ENCODE peak calls at places on chromosomes 11 and 22, in nine cellular contexts. K is SW480; U is activated naive CD4-positive, alpha-beta T cell treated with Interleukin-2 at 50 U/mL for 16 hours; Q is dorsolateral prefrontal cortex; G is WTC11; D is caudate nucleus; J is activated B cell treated with CpG ODN at 0.5 μM for 24 hours; N is ACHN; A is NCI-H2081. C is an unnamed sample.

GRCh38 chr11:36454551-36454950 is 55.5 kb downstream of the TRAF6 start:
- DNase-seq in K (no peak), U (no peak), Q (no peak), G (no peak), D (no peak), J (no peak), N (no peak), A (no peak), C (no peak)

GRCh38 chr11:3954448-3955298 is 99.2 kb downstream of the STIM1 start:
- DNase-seq in K (no peak), U (no peak), Q (no peak), G (no peak), D (no peak), J (no peak), N (no peak), A (no peak), C (no peak)

GRCh38 chr22:22735695-22736611 is 91.5 kb downstream of the GGTLC2 start:
- DNase-seq in K (no peak), U (no peak), Q (no peak), G (no peak), D (no peak), J (no peak), N (no peak), A (no peak), C (no peak)

GRCh38 chr22:37551981-37552380 is 8.3 kb upstream of the CDC42EP1 start:
- DNase-seq in K (no peak), U (no peak), Q (no peak), G (no peak), D (no peak), J (no peak), N (no peak), A (no peak), C (no peak)

GRCh38 chr11:59135648-59136461 is 6.8 kb upstream of the FAM111A start:
- DNase-seq in K (peak), U (peak), Q (peak), G (peak), D (peak), J (peak), N (peak), A (peak), C (peak)

GRCh38 chr11:8661036-8661435 is 21.4 kb downstream of the TRIM66 start:
- DNase-seq in K (no peak), U (no peak), Q (no peak), G (no peak), D (no peak), J (no peak), N (no peak), A (no peak), C (no peak)

GRCh38 chr22:46094676-46095075 is 55.6 kb upstream of the PPARA start:
- DNase-seq in K (no peak), U (no peak), Q (no peak), G (no peak), D (no peak), J (no peak), N (no peak), A (no peak), C (no peak)

GRCh38 chr11:101723371-101723770 is 139.6 kb upstream of the TRPC6 start:
- DNase-seq in K (no peak), U (no peak), Q (no peak), G (no peak), D (no peak), J (no peak), N (no peak), A (no peak), C (no peak)

GRCh38 chr11:126358763-126359160 is 3.3 kb downstream of the ST3GAL4 start:
- DNase-seq in K (no peak), U (no peak), Q (no peak), G (no peak), D (no peak), J (no peak), N (no peak), A (no peak), C (no peak)

GRCh38 chr11:61630104-61630503 is 49.2 kb upstream of the SYT7 start:
- DNase-seq in K (no peak), U (no peak), Q (no peak), G (no peak), D (no peak), J (no peak), N (no peak), A (no peak), C (no peak)

GRCh38 chr11:118641463-118642019 is 34.1 kb downstream of the PHLDB1 start:
- DNase-seq in K (peak), U (no peak), Q (no peak), G (no peak), D (no peak), J (no peak), N (no peak), A (peak), C (no peak)

GRCh38 chr22:43811777-43812148 is 342 bp downstream of the EFCAB6 start:
- DNase-seq in K (peak), U (peak), Q (no peak), G (no peak), D (no peak), J (no peak), N (peak), A (no peak), C (no peak)

GRCh38 chr11:97729546-97730272 is 1291.0 kb upstream of the CNTN5 start:
- DNase-seq in K (no peak), U (no peak), Q (no peak), G (no peak), D (no peak), J (no peak), N (no peak), A (peak), C (no peak)

GRCh38 chr22:45997775-45998637 is 21.0 kb upstream of the WNT7B start:
- DNase-seq in K (no peak), U (no peak), Q (no peak), G (no peak), D (no peak), J (no peak), N (no peak), A (no peak), C (no peak)

GRCh38 chr22:40101417-40102101 is 76.2 kb upstream of the TNRC6B start:
- DNase-seq in K (no peak), U (no peak), Q (no peak), G (no peak), D (no peak), J (no peak), N (no peak), A (no peak), C (no peak)

GRCh38 chr11:455566-456147 is 5.6 kb downstream of the PTDSS2 start:
- DNase-seq in K (no peak), U (no peak), Q (no peak), G (no peak), D (no peak), J (no peak), N (no peak), A (no peak), C (no peak)

GRCh38 chr22:17120711-17121234 is 387 bp downstream of the TMEM121B start:
- DNase-seq in K (peak), U (peak), Q (no peak), G (peak), D (no peak), J (no peak), N (peak), A (peak), C (peak)

GRCh38 chr22:22786301-22787115 is 101.1 kb upstream of the IGLL5 start:
- DNase-seq in K (no peak), U (no peak), Q (no peak), G (no peak), D (no peak), J (no peak), N (no peak), A (peak), C (no peak)

GRCh38 chr11:1116104-1116503 is 41.4 kb downstream of the MUC2 start:
- DNase-seq in K (no peak), U (no peak), Q (no peak), G (no peak), D (no peak), J (no peak), N (no peak), A (no peak), C (no peak)

GRCh38 chr11:58786693-58787092 is 55.0 kb upstream of the GLYAT start:
- DNase-seq in K (no peak), U (no peak), Q (no peak), G (no peak), D (no peak), J (no peak), N (no peak), A (no peak), C (no peak)

GRCh38 chr11:77200869-77201268 is 72.8 kb downstream of the MYO7A start:
- DNase-seq in K (no peak), U (no peak), Q (no peak), G (no peak), D (no peak), J (peak), N (no peak), A (no peak), C (no peak)

GRCh38 chr11:44747836-44748235 is 21.1 kb downstream of the TSPAN18 start:
- DNase-seq in K (no peak), U (no peak), Q (no peak), G (no peak), D (no peak), J (no peak), N (no peak), A (no peak), C (no peak)

GRCh38 chr11:19890308-19890707 is 177.7 kb downstream of the NAV2 start:
- DNase-seq in K (no peak), U (no peak), Q (no peak), G (no peak), D (no peak), J (no peak), N (peak), A (no peak), C (no peak)